ENCODE peak calls at places on chromosomes 7 and 10, in four cellular contexts. G, J, X and R are unnamed samples.

GRCh38 chr10:101011517-101012423 is 12.2 kb downstream of the LZTS2 start:
- DNase-seq in G (no peak), J (no peak), X (no peak), R (peak; percentile 74)

GRCh38 chr7:28666144-28666543 is 253.8 kb downstream of the CREB5 start:
- DNase-seq in G (no peak), J (no peak), X (no peak), R (no peak)

GRCh38 chr7:102283477-102284189 is 3.0 kb upstream of the SH2B2 start:
- DNase-seq in G (no peak), J (no peak), X (no peak), R (no peak)

GRCh38 chr7:42692609-42693008 is 219.3 kb downstream of the C7orf25 start:
- DNase-seq in G (no peak), J (no peak), X (no peak), R (no peak)

GRCh38 chr7:209416-209815 is 17.0 kb downstream of the FAM20C start:
- DNase-seq in G (no peak), J (no peak), X (no peak), R (no peak)

GRCh38 chr7:131066635-131067034 is 261.0 kb upstream of the MKLN1 start:
- DNase-seq in G (no peak), J (no peak), X (no peak), R (no peak)

GRCh38 chr10:110978204-110978603 is 58.8 kb downstream of the SHOC2 start:
- DNase-seq in G (no peak), J (no peak), X (no peak), R (no peak)

GRCh38 chr10:49369216-49370162 is 26.4 kb downstream of the DRGX start:
- DNase-seq in G (no peak), J (no peak), X (no peak), R (no peak)

GRCh38 chr10:21860718-21861117 is 142.8 kb downstream of the DNAJC1 start:
- DNase-seq in G (no peak), J (no peak), X (no peak), R (no peak)

GRCh38 chr10:68135922-68136718 is 26.8 kb downstream of the MYPN start:
- DNase-seq in G (peak; percentile 86), J (no peak), X (no peak), R (no peak)

GRCh38 chr10:117486606-117487005 is 55.9 kb upstream of the EMX2 start:
- DNase-seq in G (no peak), J (no peak), X (no peak), R (peak; percentile 44)

GRCh38 chr7:43076189-43076605 is 36.2 kb upstream of the HECW1 start:
- DNase-seq in G (no peak), J (no peak), X (no peak), R (no peak)

GRCh38 chr7:128299109-128299514 is 44.6 kb downstream of the RBM28 start:
- DNase-seq in G (no peak), J (no peak), X (no peak), R (no peak)

GRCh38 chr10:42985436-42986316 is 91.2 kb upstream of the RET start:
- DNase-seq in G (no peak), J (peak; percentile 12), X (peak; percentile 56), R (peak; percentile 61)

GRCh38 chr10:91159254-91159783 is 61.1 kb upstream of the PCGF5 start:
- DNase-seq in G (no peak), J (no peak), X (no peak), R (no peak)

GRCh38 chr7:143375298-143376034 is 5.7 kb upstream of the ZYX start:
- DNase-seq in G (no peak), J (no peak), X (no peak), R (peak; percentile 80)

GRCh38 chr10:89118091-89118490 is 89.0 kb downstream of the CH25H start:
- DNase-seq in G (peak; percentile 47), J (no peak), X (no peak), R (no peak)

GRCh38 chr10:132152896-132153580 is 33.7 kb upstream of the DPYSL4 start:
- DNase-seq in G (no peak), J (no peak), X (no peak), R (peak; percentile 72)

GRCh38 chr7:4078580-4078979 is 603.5 kb upstream of the FOXK1 start:
- DNase-seq in G (no peak), J (no peak), X (no peak), R (no peak)

GRCh38 chr7:74514131-74514591 is 60.5 kb downstream of the GTF2IRD1 start:
- DNase-seq in G (no peak), J (no peak), X (peak; percentile 74), R (no peak)

GRCh38 chr10:77493851-77494788 is 143.5 kb downstream of the KCNMA1 start:
- DNase-seq in G (peak; percentile 32), J (no peak), X (no peak), R (no peak)

GRCh38 chr10:26997610-26998009 is 102.7 kb downstream of the ANKRD26 start:
- DNase-seq in G (no peak), J (no peak), X (no peak), R (no peak)

GRCh38 chr10:43137701-43137970 is 609 bp upstream of the CSGALNACT2 start:
- DNase-seq in G (no peak), J (no peak), X (no peak), R (peak; percentile 88)

GRCh38 chr10:117684673-117685211 is 142.2 kb downstream of the EMX2 start:
- DNase-seq in G (no peak), J (peak; percentile 34), X (no peak), R (no peak)

GRCh38 chr10:80487791-80488538 is 33.9 kb downstream of the TSPAN14 start:
- DNase-seq in G (no peak), J (no peak), X (no peak), R (peak; percentile 93)

GRCh38 chr7:108497082-108497725 is 28.7 kb downstream of the PNPLA8 start:
- DNase-seq in G (peak; percentile 40), J (no peak), X (no peak), R (no peak)

GRCh38 chr10:126908225-126908624 is 3.0 kb downstream of the DOCK1 start:
- DNase-seq in G (no peak), J (no peak), X (no peak), R (no peak)

GRCh38 chr10:97713828-97714400 is 384 bp downstream of the MARVELD1 start:
- DNase-seq in G (no peak), J (peak; percentile 71), X (peak; percentile 88), R (peak; percentile 89)

GRCh38 chr7:16504019-16504418 is 22.6 kb upstream of the LRRC72 start:
- DNase-seq in G (no peak), J (no peak), X (no peak), R (no peak)

GRCh38 chr7:45007571-45008328 is 7.7 kb downstream of the CCM2 start:
- DNase-seq in G (no peak), J (no peak), X (peak; percentile 25), R (no peak)

GRCh38 chr7:24201221-24201620 is 82.8 kb upstream of the NPY start:
- DNase-seq in G (no peak), J (no peak), X (no peak), R (no peak)

GRCh38 chr10:44995914-44996633 is 4.6 kb upstream of the ZNF22 start:
- DNase-seq in G (no peak), J (no peak), X (peak; percentile 91), R (no peak)

GRCh38 chr7:6269527-6269926 is 2.9 kb downstream of the CYTH3 start:
- DNase-seq in G (no peak), J (no peak), X (no peak), R (no peak)

GRCh38 chr7:36441344-36442022 is 51.8 kb downstream of the ANLN start:
- DNase-seq in G (no peak), J (no peak), X (no peak), R (no peak)

GRCh38 chr10:48493083-48493871 is 111.6 kb downstream of the ARHGAP22 start:
- DNase-seq in G (no peak), J (no peak), X (no peak), R (peak; percentile 78)

GRCh38 chr7:47653550-47654351 is 71.8 kb upstream of the TNS3 start:
- DNase-seq in G (no peak), J (no peak), X (no peak), R (peak; percentile 56)

GRCh38 chr7:116776610-116777289 is 85.6 kb upstream of the CAPZA2 start:
- DNase-seq in G (peak; percentile 97), J (no peak), X (no peak), R (no peak)
- TF ChIP-seq POLR2AphosphoS5 in G (peak; percentile 81), J (no peak), X (peak; percentile 6), R (no peak)

GRCh38 chr10:12841426-12841825 is 160.1 kb downstream of the CCDC3 start:
- DNase-seq in G (no peak), J (no peak), X (no peak), R (no peak)

GRCh38 chr10:12839941-12840611 is 161.4 kb downstream of the CCDC3 start:
- DNase-seq in G (no peak), J (no peak), X (no peak), R (peak; percentile 57)

GRCh38 chr10:12841826-12842225 is 159.7 kb downstream of the CCDC3 start:
- DNase-seq in G (no peak), J (no peak), X (no peak), R (peak; percentile 58)

GRCh38 chr10:12842310-12842709 is 159.2 kb downstream of the CCDC3 start:
- DNase-seq in G (no peak), J (no peak), X (no peak), R (peak; percentile 48)

DNA sequence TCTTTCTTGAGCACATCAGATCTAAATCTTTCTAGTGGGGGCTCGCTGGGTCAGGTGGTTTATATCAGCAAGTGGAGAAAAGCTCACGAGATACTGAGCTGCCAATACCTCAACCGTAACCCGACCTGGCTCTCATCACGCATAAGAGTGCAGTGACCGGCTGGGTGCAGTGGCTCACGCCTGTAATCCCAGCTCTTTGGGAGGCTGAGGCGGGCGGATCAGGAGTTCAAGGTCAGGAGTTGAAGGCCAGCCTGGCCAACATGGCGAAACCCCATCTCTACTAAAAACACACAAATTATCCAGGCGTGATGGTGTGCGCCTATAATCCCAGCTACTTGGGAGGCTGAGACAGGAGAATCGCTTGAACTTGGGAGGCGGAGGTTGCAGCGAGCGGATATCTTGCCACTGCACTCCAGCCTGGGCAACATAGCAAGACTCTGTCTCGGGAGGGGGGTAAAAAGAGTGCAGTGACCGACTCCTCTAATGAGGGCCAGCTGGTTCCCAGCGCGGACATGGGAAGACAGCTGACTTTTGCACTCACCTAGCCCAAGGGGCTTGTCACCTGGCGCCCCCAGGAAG is 162.1 kb downstream of the CCDC3 start:
- DNase-seq in G (no peak), J (no peak), X (no peak), R (peak; percentile 24)
- TF ChIP-seq POLR2A in G (no peak), J (no peak), X (no peak), R (no peak)

GRCh38 chr7:159177270-159178036 is 32.8 kb upstream of the VIPR2 start:
- DNase-seq in G (no peak), J (no peak), X (no peak), R (no peak)
- TF ChIP-seq POLR2AphosphoS5 in G (no peak), J (no peak), X (no peak), R (no peak)

DNA sequence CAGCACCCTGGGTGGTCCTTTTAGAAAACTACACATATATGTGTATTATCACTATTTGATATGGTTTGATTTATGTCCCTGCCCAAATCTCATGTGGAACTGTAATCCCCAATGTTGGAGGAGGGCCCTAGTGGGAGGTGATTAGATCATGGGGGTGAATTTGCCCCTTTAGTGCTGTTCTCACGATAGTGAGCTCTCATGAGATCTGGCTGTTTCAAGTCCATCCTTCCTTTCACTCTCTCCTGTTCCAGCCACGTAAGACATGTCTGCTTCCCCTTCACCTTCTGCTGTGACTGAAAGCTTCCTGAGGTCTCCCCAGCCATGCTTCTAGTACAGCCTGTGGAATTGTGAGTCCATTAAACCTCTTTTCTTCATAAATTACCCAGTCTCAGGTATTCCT is 37.3 kb downstream of the DOCK4 start:
- DNase-seq in G (no peak), J (no peak), X (no peak), R (no peak)
- TF ChIP-seq POLR2A in G (no peak), J (no peak), X (no peak), R (no peak)

GRCh38 chr10:124917168-124917938 is 24.6 kb upstream of the ZRANB1 start:
- DNase-seq in G (no peak), J (peak; percentile 37), X (peak; percentile 81), R (peak; percentile 91)
- TF ChIP-seq POLR2AphosphoS5 in G (no peak), J (no peak), X (peak; percentile 77), R (peak; percentile 59)